ENCODE peak calls at places on chromosomes 2 and 18, in seven cellular contexts. Q, E, T, B, X, N and W are unnamed samples.

GRCh38 chr2:183428881-183429280 is 304.6 kb downstream of the NUP35 start:
- DNase-seq in Q (no peak), E (no peak), T (no peak), B (no peak), X (no peak), N (no peak), W (no peak)

GRCh38 chr2:165240927-165241326 is 1.7 kb downstream of the SCN2A start:
- DNase-seq in Q (no peak), E (no peak), T (no peak), B (no peak), X (peak; percentile 46), N (no peak), W (peak; percentile 15)

GRCh38 chr2:216535454-216535995 is 36.9 kb downstream of the RPL37A start:
- DNase-seq in Q (no peak), E (peak; percentile 73), T (no peak), B (no peak), X (no peak), N (no peak), W (no peak)

GRCh38 chr2:144254342-144255235 is 265.3 kb downstream of the ZEB2 start:
- DNase-seq in Q (no peak), E (no peak), T (no peak), B (no peak), X (no peak), N (no peak), W (no peak)

GRCh38 chr18:54359233-54359632 is 1.5 kb downstream of the C18orf54 start:
- DNase-seq in Q (no peak), E (no peak), T (no peak), B (no peak), X (no peak), N (no peak), W (no peak)

GRCh38 chr2:120879401-120880295 is 144.0 kb downstream of the GLI2 start:
- DNase-seq in Q (no peak), E (no peak), T (no peak), B (no peak), X (no peak), N (no peak), W (peak; percentile 94)

GRCh38 chr2:26978061-26978596 is 7.7 kb downstream of the MAPRE3 start:
- DNase-seq in Q (no peak), E (peak; percentile 36), T (no peak), B (peak; percentile 31), X (peak; percentile 30), N (no peak), W (peak; percentile 63)

GRCh38 chr2:191178806-191179514 is 28.2 kb upstream of the STAT4 start:
- DNase-seq in Q (no peak), E (peak; percentile 18), T (no peak), B (no peak), X (no peak), N (no peak), W (no peak)

GRCh38 chr2:113967272-113967671 is 77.4 kb downstream of the ACTR3 start:
- DNase-seq in Q (no peak), E (no peak), T (no peak), B (no peak), X (no peak), N (no peak), W (no peak)

GRCh38 chr18:58396144-58396543 is 232.7 kb downstream of the ALPK2 start:
- DNase-seq in Q (no peak), E (no peak), T (no peak), B (no peak), X (no peak), N (no peak), W (peak; percentile 41)

GRCh38 chr2:52934354-52934898 is 833.2 kb upstream of the CHAC2 start:
- DNase-seq in Q (no peak), E (no peak), T (no peak), B (no peak), X (no peak), N (no peak), W (no peak)

GRCh38 chr2:221572821-221573429 is 821 bp upstream of the EPHA4 start:
- DNase-seq in Q (peak; percentile 65), E (peak; percentile 51), T (peak; percentile 57), B (peak; percentile 64), X (peak; percentile 42), N (no peak), W (peak; percentile 39)

GRCh38 chr2:26559556-26559955 is 81.6 kb downstream of the CIB4 start:
- DNase-seq in Q (no peak), E (no peak), T (no peak), B (no peak), X (no peak), N (no peak), W (no peak)